ENCODE peak calls at places on chromosomes 16 and 17, in nine cellular contexts. N is activated CD4-positive, CD25-positive, alpha-beta regulatory T cell treated with anti-CD3 and anti-CD28 coated beads, Interleukin-2, amount 50 U/mL, for 16 hours; Y is EL; L is left ventricle myocardium inferior; T is stimulated activated CD8-positive, alpha-beta memory T cell treated with anti-CD3 and anti-CD28 coated beads, Interleukin-4, amount 100 ng/mL, for 24 hours; H is foreskin melanocyte; J is HS-27A; A is NCI-H460; Z is AG09309. I is an unnamed sample.

GRCh38 chr17:82814834-82815233 is 25.0 kb downstream of the ZNF750 start:
- DNase-seq in N (no peak), Y (no peak), L (no peak), T (no peak), H (no peak), J (no peak), A (no peak), Z (no peak), I (peak)

GRCh38 chr17:73934696-73935095 is 268.8 kb upstream of the RPL38 start:
- DNase-seq in N (no peak), Y (no peak), L (no peak), T (no peak), H (no peak), J (no peak), A (no peak), Z (no peak), I (no peak)

GRCh38 chr16:69707920-69708683 is 18.3 kb downstream of the NQO1 start:
- DNase-seq in N (no peak), Y (no peak), L (no peak), T (no peak), H (no peak), J (no peak), A (no peak), Z (no peak), I (no peak)

GRCh38 chr17:61926831-61927210 is 961 bp downstream of the INTS2 start:
- DNase-seq in N (no peak), Y (no peak), L (no peak), T (no peak), H (no peak), J (no peak), A (no peak), Z (no peak), I (no peak)

GRCh38 chr17:77875881-77876509 is 82.5 kb upstream of the TNRC6C start:
- DNase-seq in N (no peak), Y (peak), L (no peak), T (no peak), H (no peak), J (no peak), A (peak), Z (no peak), I (peak)

GRCh38 chr16:23504076-23504452 is 6.2 kb downstream of the GGA2 start:
- DNase-seq in N (no peak), Y (peak), L (no peak), T (no peak), H (no peak), J (peak), A (no peak), Z (peak), I (peak)

GRCh38 chr17:41212524-41213169 is 13.8 kb upstream of the KRTAP9-2 start:
- DNase-seq in N (no peak), Y (no peak), L (no peak), T (no peak), H (no peak), J (no peak), A (no peak), Z (no peak), I (no peak)

GRCh38 chr17:78300962-78301820 is 58.7 kb downstream of the SOCS3 start:
- DNase-seq in N (no peak), Y (peak), L (no peak), T (no peak), H (no peak), J (no peak), A (no peak), Z (no peak), I (no peak)

GRCh38 chr16:74071996-74072559 is 224.5 kb upstream of the PSMD7 start:
- DNase-seq in N (no peak), Y (no peak), L (no peak), T (no peak), H (no peak), J (no peak), A (no peak), Z (no peak), I (no peak)

I was measured in lower lobe of right lung.